ENCODE peak calls at places on chromosomes 1 and 21, in nine cellular contexts. One of them, this sample, is unnamed.

GRCh38 chr1:162376754-162377153 is at the start of gene SPATA46:
- DNase-seq in lower lobe of right lung: no peak
- DNase-seq in breast epithelium: no peak
- DNase-seq in stomach: no peak
- DNase-seq in body of pancreas: no peak
- DNase-seq in mesendoderm: no peak
- DNase-seq in left lung: no peak
- DNase-seq in heart right ventricle: no peak
- DNase-seq in BE2C: no peak
- DNase-seq in this sample: no peak

GRCh38 chr1:54122131-54122751 is 30.6 kb downstream of the CDCP2 start:
- DNase-seq in lower lobe of right lung: no peak
- DNase-seq in breast epithelium: no peak
- DNase-seq in stomach: no peak
- DNase-seq in body of pancreas: no peak
- DNase-seq in mesendoderm: no peak
- DNase-seq in left lung: no peak
- DNase-seq in heart right ventricle: no peak
- DNase-seq in BE2C: no peak
- DNase-seq in this sample: no peak

GRCh38 chr1:14897080-14897449 is 256.5 kb upstream of the TMEM51 start:
- DNase-seq in lower lobe of right lung: no peak
- DNase-seq in breast epithelium: no peak
- DNase-seq in stomach: no peak
- DNase-seq in body of pancreas: no peak
- DNase-seq in mesendoderm: peak; percentile 59
- DNase-seq in left lung: no peak
- DNase-seq in heart right ventricle: no peak
- DNase-seq in BE2C: no peak
- DNase-seq in this sample: no peak

GRCh38 chr1:54294846-54295245 is 94.9 kb downstream of the MRPL37 start:
- DNase-seq in lower lobe of right lung: no peak
- DNase-seq in breast epithelium: no peak
- DNase-seq in stomach: no peak
- DNase-seq in body of pancreas: no peak
- DNase-seq in mesendoderm: no peak
- DNase-seq in left lung: no peak
- DNase-seq in heart right ventricle: no peak
- DNase-seq in BE2C: no peak
- DNase-seq in this sample: no peak

GRCh38 chr1:220451541-220451940 is 76.4 kb upstream of the MARK1 start:
- DNase-seq in lower lobe of right lung: no peak
- DNase-seq in breast epithelium: no peak
- DNase-seq in stomach: no peak
- DNase-seq in body of pancreas: no peak
- DNase-seq in mesendoderm: peak; percentile 95
- DNase-seq in left lung: no peak
- DNase-seq in heart right ventricle: no peak
- DNase-seq in BE2C: no peak
- DNase-seq in this sample: no peak

GRCh38 chr1:93029317-93029716 is 49.8 kb upstream of the MTF2 start:
- DNase-seq in lower lobe of right lung: no peak
- DNase-seq in breast epithelium: no peak
- DNase-seq in stomach: no peak
- DNase-seq in body of pancreas: no peak
- DNase-seq in mesendoderm: peak; percentile 84
- DNase-seq in left lung: no peak
- DNase-seq in heart right ventricle: no peak
- DNase-seq in BE2C: no peak
- DNase-seq in this sample: no peak

GRCh38 chr1:23506376-23507107 is 22.6 kb upstream of the ASAP3 start:
- DNase-seq in lower lobe of right lung: no peak
- DNase-seq in breast epithelium: no peak
- DNase-seq in stomach: no peak
- DNase-seq in body of pancreas: no peak
- DNase-seq in mesendoderm: no peak
- DNase-seq in left lung: peak; percentile 41
- DNase-seq in heart right ventricle: no peak
- DNase-seq in BE2C: no peak
- DNase-seq in this sample: no peak

GRCh38 chr21:15894596-15894995 is 164.8 kb downstream of the USP25 start:
- DNase-seq in lower lobe of right lung: no peak
- DNase-seq in breast epithelium: no peak
- DNase-seq in stomach: no peak
- DNase-seq in body of pancreas: no peak
- DNase-seq in mesendoderm: no peak
- DNase-seq in left lung: no peak
- DNase-seq in heart right ventricle: no peak
- DNase-seq in BE2C: no peak
- DNase-seq in this sample: no peak

GRCh38 chr1:46486432-46487015 is 3.1 kb upstream of the DMBX1 start:
- DNase-seq in lower lobe of right lung: no peak
- DNase-seq in breast epithelium: no peak
- DNase-seq in stomach: no peak
- DNase-seq in body of pancreas: no peak
- DNase-seq in mesendoderm: no peak
- DNase-seq in left lung: no peak
- DNase-seq in heart right ventricle: no peak
- DNase-seq in BE2C: no peak
- DNase-seq in this sample: no peak

GRCh38 chr1:46484783-46485490 is 4.7 kb upstream of the DMBX1 start:
- DNase-seq in lower lobe of right lung: no peak
- DNase-seq in breast epithelium: no peak
- DNase-seq in stomach: no peak
- DNase-seq in body of pancreas: no peak
- DNase-seq in mesendoderm: no peak
- DNase-seq in left lung: peak; percentile 26
- DNase-seq in heart right ventricle: no peak
- DNase-seq in BE2C: no peak
- DNase-seq in this sample: no peak

GRCh38 chr1:46487818-46488218 is 1.8 kb upstream of the DMBX1 start:
- DNase-seq in lower lobe of right lung: no peak
- DNase-seq in breast epithelium: no peak
- DNase-seq in stomach: no peak
- DNase-seq in body of pancreas: no peak
- DNase-seq in mesendoderm: peak; percentile 75
- DNase-seq in left lung: no peak
- DNase-seq in heart right ventricle: no peak
- DNase-seq in BE2C: no peak
- DNase-seq in this sample: no peak

GRCh38 chr1:46483597-46483996 is 6.0 kb upstream of the DMBX1 start:
- DNase-seq in lower lobe of right lung: no peak
- DNase-seq in breast epithelium: no peak
- DNase-seq in stomach: no peak
- DNase-seq in body of pancreas: no peak
- DNase-seq in mesendoderm: no peak
- DNase-seq in left lung: peak; percentile 58
- DNase-seq in heart right ventricle: no peak
- DNase-seq in BE2C: no peak
- DNase-seq in this sample: no peak

DNA sequence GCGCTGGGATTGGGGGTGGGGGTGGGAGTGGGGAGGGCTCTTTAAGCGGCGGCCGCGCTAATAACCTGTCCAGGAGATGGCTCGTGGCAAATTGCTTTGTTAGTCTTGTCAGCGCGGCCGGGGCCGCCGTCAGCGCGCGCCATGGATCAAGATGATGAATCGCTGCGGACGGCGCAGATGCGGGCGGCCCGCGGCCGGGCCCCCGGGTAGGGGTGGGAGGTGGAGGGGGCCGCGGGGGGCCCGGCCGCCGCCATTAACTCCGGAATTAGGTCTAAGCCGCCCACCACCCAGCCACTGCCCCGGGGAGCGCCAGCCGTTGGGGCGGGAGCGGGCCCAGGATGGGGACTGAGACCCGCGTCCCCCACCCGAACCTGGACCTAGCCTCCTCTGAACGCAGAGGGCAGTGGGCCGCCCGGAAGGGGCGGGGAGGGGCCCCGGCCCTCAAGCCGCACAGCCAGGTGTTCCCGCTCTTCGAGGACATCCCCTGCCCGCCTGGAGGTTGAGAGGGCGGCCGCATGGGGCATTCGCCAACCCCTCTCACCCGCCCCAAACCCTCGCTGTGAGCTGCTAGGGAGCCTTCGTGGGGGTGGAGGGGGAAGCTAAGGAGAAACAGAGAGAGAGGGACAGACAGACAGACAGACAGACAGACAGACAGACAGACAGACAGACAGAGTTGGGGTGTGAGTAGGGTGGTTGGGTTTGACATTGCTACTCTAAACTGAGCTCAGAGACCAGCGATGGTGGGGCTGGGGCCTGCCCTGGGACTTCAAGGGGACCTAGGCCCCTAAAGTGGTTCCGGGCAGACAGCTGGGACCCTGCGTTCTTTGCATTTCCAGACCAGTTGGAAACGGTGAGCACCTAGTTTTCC is 3.8 kb upstream of the DMBX1 start:
- DNase-seq in lower lobe of right lung: no peak
- DNase-seq in breast epithelium: no peak
- DNase-seq in stomach: no peak
- DNase-seq in body of pancreas: no peak
- DNase-seq in mesendoderm: no peak
- DNase-seq in left lung: peak; percentile 70
- DNase-seq in heart right ventricle: no peak
- DNase-seq in BE2C: no peak
- DNase-seq in this sample: no peak
- H3K27me3 ChIP-seq in lower lobe of right lung: peaks cover 78% of the 10 kb centered on the region
- H3K27me3 ChIP-seq in breast epithelium: peaks cover 78% of the 10 kb centered on the region
- H3K27me3 ChIP-seq in stomach: peaks cover 28% of the 10 kb centered on the region
- H3K27me3 ChIP-seq in body of pancreas: peaks cover 22% of the 10 kb centered on the region
- H3K27me3 ChIP-seq in mesendoderm: peaks cover 58% of the 10 kb centered on the region
- H3K27me3 ChIP-seq in left lung: peaks cover 60% of the 10 kb centered on the region
- H3K27me3 ChIP-seq in heart right ventricle: peaks cover 99% of the 10 kb centered on the region
- H3K27me3 ChIP-seq in BE2C: peaks cover 35% of the 10 kb centered on the region
- H3K27me3 ChIP-seq in this sample: peaks cover 75% of the 10 kb centered on the region

GRCh38 chr1:18936471-18936813 is 20.0 kb downstream of the IFFO2 start:
- DNase-seq in lower lobe of right lung: no peak
- DNase-seq in breast epithelium: no peak
- DNase-seq in stomach: no peak
- DNase-seq in body of pancreas: no peak
- DNase-seq in mesendoderm: no peak
- DNase-seq in left lung: no peak
- DNase-seq in heart right ventricle: no peak
- DNase-seq in BE2C: no peak
- DNase-seq in this sample: no peak

GRCh38 chr1:18938008-18938706 is 18.3 kb downstream of the IFFO2 start:
- DNase-seq in lower lobe of right lung: no peak
- DNase-seq in breast epithelium: no peak
- DNase-seq in stomach: no peak
- DNase-seq in body of pancreas: no peak
- DNase-seq in mesendoderm: peak; percentile 27
- DNase-seq in left lung: no peak
- DNase-seq in heart right ventricle: no peak
- DNase-seq in BE2C: no peak
- DNase-seq in this sample: peak; percentile 38

GRCh38 chr1:18936814-18937481 is 19.5 kb downstream of the IFFO2 start:
- DNase-seq in lower lobe of right lung: no peak
- DNase-seq in breast epithelium: no peak
- DNase-seq in stomach: no peak
- DNase-seq in body of pancreas: no peak
- DNase-seq in mesendoderm: peak; percentile 49
- DNase-seq in left lung: no peak
- DNase-seq in heart right ventricle: no peak
- DNase-seq in BE2C: no peak
- DNase-seq in this sample: no peak

GRCh38 chr1:18938707-18939070 is 17.8 kb downstream of the IFFO2 start:
- DNase-seq in lower lobe of right lung: no peak
- DNase-seq in breast epithelium: no peak
- DNase-seq in stomach: no peak
- DNase-seq in body of pancreas: no peak
- DNase-seq in mesendoderm: peak; percentile 49
- DNase-seq in left lung: no peak
- DNase-seq in heart right ventricle: no peak
- DNase-seq in BE2C: peak; percentile 43
- DNase-seq in this sample: no peak

GRCh38 chr1:18937539-18937938 is 18.9 kb downstream of the IFFO2 start:
- DNase-seq in lower lobe of right lung: no peak
- DNase-seq in breast epithelium: no peak
- DNase-seq in stomach: no peak
- DNase-seq in body of pancreas: no peak
- DNase-seq in mesendoderm: no peak
- DNase-seq in left lung: no peak
- DNase-seq in heart right ventricle: no peak
- DNase-seq in BE2C: no peak
- DNase-seq in this sample: no peak
- H3K4me1 ChIP-seq in lower lobe of right lung: peaks cover 64% of the 10 kb centered on the region
- H3K4me1 ChIP-seq in breast epithelium: peaks cover 23% of the 10 kb centered on the region
- H3K4me1 ChIP-seq in stomach: peaks cover 65% of the 10 kb centered on the region
- H3K4me1 ChIP-seq in body of pancreas: peaks cover 77% of the 10 kb centered on the region
- H3K4me1 ChIP-seq in mesendoderm: peaks cover 10% of the 10 kb centered on the region
- H3K4me1 ChIP-seq in left lung: peaks cover 13% of the 10 kb centered on the region
- H3K4me1 ChIP-seq in heart right ventricle: peaks cover 36% of the 10 kb centered on the region
- H3K4me1 ChIP-seq in BE2C: no peaks in the 10 kb centered on the region
- H3K4me1 ChIP-seq in this sample: peaks cover 36% of the 10 kb centered on the region

DNA sequence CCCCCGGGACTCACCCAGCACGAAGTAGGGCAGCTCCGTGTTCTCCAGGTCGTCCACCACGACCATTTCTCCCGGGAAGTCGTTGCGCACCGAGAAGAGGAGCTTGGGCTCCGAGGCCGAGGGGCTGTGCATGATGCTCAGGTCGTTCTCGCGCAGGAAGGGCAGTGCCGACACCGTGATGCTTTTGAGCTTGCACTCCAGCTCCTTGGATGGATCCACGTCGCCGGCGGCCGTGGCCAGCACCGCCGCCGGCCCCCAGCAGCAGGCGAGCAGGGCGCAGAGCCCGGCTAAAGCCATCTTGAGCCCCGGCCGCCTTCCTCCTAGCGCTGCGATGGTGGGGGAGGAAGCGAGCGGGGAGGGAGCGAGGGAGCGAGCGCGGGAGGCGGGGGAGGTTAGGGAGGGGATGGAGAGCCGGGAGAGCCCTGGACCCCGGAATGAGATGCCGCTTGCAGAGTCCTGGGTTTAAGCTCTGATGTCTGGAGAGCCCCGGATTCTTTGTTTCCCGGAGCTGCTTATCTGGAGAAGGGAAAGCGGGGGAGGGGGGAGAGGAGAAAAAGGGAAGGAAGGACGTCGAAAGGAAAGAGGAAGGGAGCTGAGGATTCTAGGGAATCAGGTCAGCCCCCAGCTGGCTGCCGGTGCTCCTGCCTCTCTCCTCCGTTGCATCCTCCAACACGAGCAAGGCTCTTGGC is at the start of gene ASTN1:
- DNase-seq in lower lobe of right lung: no peak
- DNase-seq in breast epithelium: no peak
- DNase-seq in stomach: no peak
- DNase-seq in body of pancreas: no peak
- DNase-seq in mesendoderm: peak; percentile 54
- DNase-seq in left lung: peak; percentile 68
- DNase-seq in heart right ventricle: no peak
- DNase-seq in BE2C: no peak
- DNase-seq in this sample: no peak
- H3K4me3 ChIP-seq in lower lobe of right lung: peak within 1 kb of the TSS; percentile 32
- H3K4me3 ChIP-seq in breast epithelium: peak within 1 kb of the TSS; percentile 17
- H3K4me3 ChIP-seq in stomach: peak within 1 kb of the TSS; percentile 36
- H3K4me3 ChIP-seq in body of pancreas: no peak within 1 kb of the TSS
- H3K4me3 ChIP-seq in mesendoderm: peak within 1 kb of the TSS; percentile 53
- H3K4me3 ChIP-seq in left lung: no peak within 1 kb of the TSS
- H3K4me3 ChIP-seq in heart right ventricle: no peak within 1 kb of the TSS
- H3K4me3 ChIP-seq in BE2C: peak within 1 kb of the TSS; percentile 18
- H3K4me3 ChIP-seq in this sample: no peak within 1 kb of the TSS

GRCh38 chr1:20381045-20381641 is 90.5 kb downstream of the VWA5B1 start:
- DNase-seq in lower lobe of right lung: no peak
- DNase-seq in breast epithelium: no peak
- DNase-seq in stomach: no peak
- DNase-seq in body of pancreas: no peak
- DNase-seq in mesendoderm: no peak
- DNase-seq in left lung: no peak
- DNase-seq in heart right ventricle: no peak
- DNase-seq in BE2C: no peak
- DNase-seq in this sample: no peak

GRCh38 chr1:20385630-20386029 is 95.0 kb downstream of the VWA5B1 start:
- DNase-seq in lower lobe of right lung: no peak
- DNase-seq in breast epithelium: no peak
- DNase-seq in stomach: no peak
- DNase-seq in body of pancreas: no peak
- DNase-seq in mesendoderm: no peak
- DNase-seq in left lung: no peak
- DNase-seq in heart right ventricle: no peak
- DNase-seq in BE2C: no peak
- DNase-seq in this sample: no peak

GRCh38 chr1:20380616-20381035 is 90.0 kb downstream of the VWA5B1 start:
- DNase-seq in lower lobe of right lung: no peak
- DNase-seq in breast epithelium: no peak
- DNase-seq in stomach: no peak
- DNase-seq in body of pancreas: no peak
- DNase-seq in mesendoderm: no peak
- DNase-seq in left lung: no peak
- DNase-seq in heart right ventricle: no peak
- DNase-seq in BE2C: no peak
- DNase-seq in this sample: peak; percentile 95

GRCh38 chr1:20381961-20382360 is 91.3 kb downstream of the VWA5B1 start:
- DNase-seq in lower lobe of right lung: no peak
- DNase-seq in breast epithelium: no peak
- DNase-seq in stomach: no peak
- DNase-seq in body of pancreas: no peak
- DNase-seq in mesendoderm: no peak
- DNase-seq in left lung: no peak
- DNase-seq in heart right ventricle: no peak
- DNase-seq in BE2C: no peak
- DNase-seq in this sample: no peak

GRCh38 chr1:20383631-20384030 is 93.0 kb downstream of the VWA5B1 start:
- DNase-seq in lower lobe of right lung: no peak
- DNase-seq in breast epithelium: no peak
- DNase-seq in stomach: no peak
- DNase-seq in body of pancreas: no peak
- DNase-seq in mesendoderm: no peak
- DNase-seq in left lung: no peak
- DNase-seq in heart right ventricle: no peak
- DNase-seq in BE2C: no peak
- DNase-seq in this sample: no peak
- H3K27me3 ChIP-seq in lower lobe of right lung: peaks cover 38% of the 10 kb centered on the region
- H3K27me3 ChIP-seq in breast epithelium: peaks cover 11% of the 10 kb centered on the region
- H3K27me3 ChIP-seq in stomach: no peaks in the 10 kb centered on the region
- H3K27me3 ChIP-seq in body of pancreas: no peaks in the 10 kb centered on the region
- H3K27me3 ChIP-seq in mesendoderm: no peaks in the 10 kb centered on the region
- H3K27me3 ChIP-seq in left lung: no peaks in the 10 kb centered on the region
- H3K27me3 ChIP-seq in heart right ventricle: peaks cover 62% of the 10 kb centered on the region
- H3K27me3 ChIP-seq in BE2C: no peaks in the 10 kb centered on the region
- H3K27me3 ChIP-seq in this sample: no peaks in the 10 kb centered on the region

This sample was measured in SJSA1.